ENCODE peak calls at places on chromosomes 4 and X, in five cellular contexts. One of them, this sample, is unnamed.

GRCh38 chr4:76779740-76780459 is 118.0 kb downstream of the SOWAHB start:
- DNase-seq in stomach: no peak
- DNase-seq in left ventricle myocardium inferior: no peak
- DNase-seq in adrenal gland: no peak
- DNase-seq in upper lobe of left lung: no peak
- DNase-seq in this sample: no peak

GRCh38 chr4:147860960-147861359 is 129.1 kb downstream of the ARHGAP10 start:
- DNase-seq in stomach: no peak
- DNase-seq in left ventricle myocardium inferior: no peak
- DNase-seq in adrenal gland: peak; percentile 26
- DNase-seq in upper lobe of left lung: peak; percentile 68
- DNase-seq in this sample: peak; percentile 83

GRCh38 chr4:168737441-168738176 is 240.8 kb downstream of the PALLD start:
- DNase-seq in stomach: no peak
- DNase-seq in left ventricle myocardium inferior: no peak
- DNase-seq in adrenal gland: no peak
- DNase-seq in upper lobe of left lung: no peak
- DNase-seq in this sample: no peak

GRCh38 chrX:71627588-71628404 is 9.5 kb upstream of the CXCR3 start:
- DNase-seq in stomach: no peak
- DNase-seq in left ventricle myocardium inferior: no peak
- DNase-seq in adrenal gland: no peak
- DNase-seq in upper lobe of left lung: no peak
- DNase-seq in this sample: no peak

GRCh38 chr4:15737255-15737654 is 34.4 kb downstream of the BST1 start:
- DNase-seq in stomach: no peak
- DNase-seq in left ventricle myocardium inferior: no peak
- DNase-seq in adrenal gland: no peak
- DNase-seq in upper lobe of left lung: no peak
- DNase-seq in this sample: no peak

GRCh38 chrX:132837971-132838370 is 120.5 kb downstream of the HS6ST2 start:
- DNase-seq in stomach: no peak
- DNase-seq in left ventricle myocardium inferior: no peak
- DNase-seq in adrenal gland: no peak
- DNase-seq in upper lobe of left lung: no peak
- DNase-seq in this sample: no peak

GRCh38 chr4:83036991-83037390 is 2.0 kb downstream of the COPS4 start:
- DNase-seq in stomach: no peak
- DNase-seq in left ventricle myocardium inferior: no peak
- DNase-seq in adrenal gland: no peak
- DNase-seq in upper lobe of left lung: no peak
- DNase-seq in this sample: no peak

GRCh38 chr4:176354884-176355283 is 35.1 kb downstream of the SPCS3 start:
- DNase-seq in stomach: no peak
- DNase-seq in left ventricle myocardium inferior: no peak
- DNase-seq in adrenal gland: no peak
- DNase-seq in upper lobe of left lung: no peak
- DNase-seq in this sample: no peak

GRCh38 chr4:98794565-98795205 is 134.2 kb downstream of the EIF4E start:
- DNase-seq in stomach: no peak
- DNase-seq in left ventricle myocardium inferior: no peak
- DNase-seq in adrenal gland: no peak
- DNase-seq in upper lobe of left lung: no peak
- DNase-seq in this sample: no peak

GRCh38 chrX:11944486-11944885 is 186.4 kb downstream of the MSL3 start:
- DNase-seq in stomach: no peak
- DNase-seq in left ventricle myocardium inferior: no peak
- DNase-seq in adrenal gland: no peak
- DNase-seq in upper lobe of left lung: no peak
- DNase-seq in this sample: no peak

GRCh38 chrX:132426695-132427281 is 62.0 kb downstream of the MBNL3 start:
- DNase-seq in stomach: no peak
- DNase-seq in left ventricle myocardium inferior: no peak
- DNase-seq in adrenal gland: no peak
- DNase-seq in upper lobe of left lung: no peak
- DNase-seq in this sample: no peak

GRCh38 chrX:123986377-123986776 is 24.9 kb downstream of the STAG2 start:
- DNase-seq in stomach: no peak
- DNase-seq in left ventricle myocardium inferior: no peak
- DNase-seq in adrenal gland: no peak
- DNase-seq in upper lobe of left lung: no peak
- DNase-seq in this sample: no peak

GRCh38 chrX:31649176-31649575 is 577.3 kb upstream of the FTHL17 start:
- DNase-seq in stomach: no peak
- DNase-seq in left ventricle myocardium inferior: no peak
- DNase-seq in adrenal gland: no peak
- DNase-seq in upper lobe of left lung: no peak
- DNase-seq in this sample: no peak

GRCh38 chrX:47247206-47247998 is 14.6 kb downstream of the USP11 start:
- DNase-seq in stomach: no peak
- DNase-seq in left ventricle myocardium inferior: no peak
- DNase-seq in adrenal gland: no peak
- DNase-seq in upper lobe of left lung: no peak
- DNase-seq in this sample: no peak

GRCh38 chr4:168690199-168690598 is 193.3 kb downstream of the PALLD start:
- DNase-seq in stomach: no peak
- DNase-seq in left ventricle myocardium inferior: no peak
- DNase-seq in adrenal gland: no peak
- DNase-seq in upper lobe of left lung: no peak
- DNase-seq in this sample: no peak

GRCh38 chr4:171983935-171984805 is 171.0 kb downstream of the GALNTL6 start:
- DNase-seq in stomach: no peak
- DNase-seq in left ventricle myocardium inferior: no peak
- DNase-seq in adrenal gland: no peak
- DNase-seq in upper lobe of left lung: no peak
- DNase-seq in this sample: no peak

GRCh38 chr4:958314-958665 is 15.1 kb downstream of the DGKQ start:
- DNase-seq in stomach: no peak
- DNase-seq in left ventricle myocardium inferior: no peak
- DNase-seq in adrenal gland: no peak
- DNase-seq in upper lobe of left lung: no peak
- DNase-seq in this sample: peak; percentile 68

GRCh38 chr4:142615324-142615665 is 230.8 kb downstream of the INPP4B start:
- DNase-seq in stomach: no peak
- DNase-seq in left ventricle myocardium inferior: no peak
- DNase-seq in adrenal gland: no peak
- DNase-seq in upper lobe of left lung: no peak
- DNase-seq in this sample: no peak

GRCh38 chr4:92864176-92864575 is 560.4 kb downstream of the GRID2 start:
- DNase-seq in stomach: no peak
- DNase-seq in left ventricle myocardium inferior: no peak
- DNase-seq in adrenal gland: no peak
- DNase-seq in upper lobe of left lung: no peak
- DNase-seq in this sample: no peak

GRCh38 chrX:25004485-25005032 is 11.2 kb downstream of the ARX start:
- DNase-seq in stomach: no peak
- DNase-seq in left ventricle myocardium inferior: no peak
- DNase-seq in adrenal gland: no peak
- DNase-seq in upper lobe of left lung: peak; percentile 63
- DNase-seq in this sample: no peak

GRCh38 chr4:16083217-16084191 is at the start of gene PROM1:
- DNase-seq in stomach: peak; percentile 44
- DNase-seq in left ventricle myocardium inferior: peak; percentile 19
- DNase-seq in adrenal gland: peak; percentile 16
- DNase-seq in upper lobe of left lung: peak; percentile 82
- DNase-seq in this sample: peak; percentile 55

GRCh38 chrX:15269618-15270521 is at the start of gene ASB9:
- DNase-seq in stomach: peak; percentile 71
- DNase-seq in left ventricle myocardium inferior: no peak
- DNase-seq in adrenal gland: peak; percentile 30
- DNase-seq in upper lobe of left lung: no peak
- DNase-seq in this sample: no peak

GRCh38 chr4:188031751-188032150 is 36.2 kb downstream of the ZFP42 start:
- DNase-seq in stomach: no peak
- DNase-seq in left ventricle myocardium inferior: no peak
- DNase-seq in adrenal gland: no peak
- DNase-seq in upper lobe of left lung: peak; percentile 58
- DNase-seq in this sample: no peak

GRCh38 chrX:152819271-152819670 is 11.3 kb downstream of the CETN2 start:
- DNase-seq in stomach: no peak
- DNase-seq in left ventricle myocardium inferior: no peak
- DNase-seq in adrenal gland: no peak
- DNase-seq in upper lobe of left lung: no peak
- DNase-seq in this sample: no peak

GRCh38 chr4:3389186-3389878 is 52.4 kb upstream of the HGFAC start:
- DNase-seq in stomach: no peak
- DNase-seq in left ventricle myocardium inferior: peak; percentile 14
- DNase-seq in adrenal gland: no peak
- DNase-seq in upper lobe of left lung: peak; percentile 54
- DNase-seq in this sample: no peak

GRCh38 chrX:118632862-118633261 is 94.5 kb upstream of the IL13RA1 start:
- DNase-seq in stomach: no peak
- DNase-seq in left ventricle myocardium inferior: no peak
- DNase-seq in adrenal gland: no peak
- DNase-seq in upper lobe of left lung: no peak
- DNase-seq in this sample: no peak

GRCh38 chrX:116276191-116276700 is 105.7 kb downstream of the AGTR2 start:
- DNase-seq in stomach: no peak
- DNase-seq in left ventricle myocardium inferior: no peak
- DNase-seq in adrenal gland: no peak
- DNase-seq in upper lobe of left lung: no peak
- DNase-seq in this sample: no peak

GRCh38 chrX:57368158-57368557 is 81.7 kb downstream of the FAAH2 start:
- DNase-seq in stomach: no peak
- DNase-seq in left ventricle myocardium inferior: no peak
- DNase-seq in adrenal gland: no peak
- DNase-seq in upper lobe of left lung: no peak
- DNase-seq in this sample: no peak

DNA sequence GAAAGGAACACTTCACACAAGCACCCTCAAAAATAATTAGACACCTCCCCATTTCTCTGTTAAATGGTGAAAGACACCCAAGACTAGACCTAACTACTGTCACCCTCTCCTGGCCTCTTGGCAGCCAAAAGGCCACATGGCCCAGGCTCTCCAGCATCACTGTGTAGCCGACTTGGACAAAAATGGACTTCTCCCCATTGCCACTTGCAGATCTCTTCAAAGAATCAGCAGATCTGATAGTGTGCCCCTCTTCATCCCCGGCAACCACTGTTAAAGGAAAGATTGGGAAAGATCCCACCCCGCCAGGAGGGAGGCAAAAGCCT is 2.0 kb downstream of the MID1IP1 start:
- DNase-seq in stomach: no peak
- DNase-seq in left ventricle myocardium inferior: no peak
- DNase-seq in adrenal gland: no peak
- DNase-seq in upper lobe of left lung: no peak
- DNase-seq in this sample: no peak
- H3K4me3 ChIP-seq in stomach: peak overlapping the region; percentile 63
- H3K4me3 ChIP-seq in left ventricle myocardium inferior: peak overlapping the region; percentile 82
- H3K4me3 ChIP-seq in adrenal gland: peak overlapping the region; percentile 67
- H3K4me3 ChIP-seq in upper lobe of left lung: peak overlapping the region; percentile 76
- H3K4me3 ChIP-seq in this sample: no peak overlapping the region

GRCh38 chrX:34586936-34587335 is 70.1 kb downstream of the TMEM47 start:
- DNase-seq in stomach: no peak
- DNase-seq in left ventricle myocardium inferior: no peak
- DNase-seq in adrenal gland: no peak
- DNase-seq in upper lobe of left lung: no peak
- DNase-seq in this sample: no peak
- H3K4me1 ChIP-seq in stomach: no peaks in the 10 kb centered on the region
- H3K4me1 ChIP-seq in left ventricle myocardium inferior: no peaks in the 10 kb centered on the region
- H3K4me1 ChIP-seq in adrenal gland: no peaks in the 10 kb centered on the region
- H3K4me1 ChIP-seq in upper lobe of left lung: no peaks in the 10 kb centered on the region
- H3K4me1 ChIP-seq in this sample: no peaks in the 10 kb centered on the region

GRCh38 chr4:174523003-174523693 is 860 bp upstream of the HPGD start:
- DNase-seq in stomach: no peak
- DNase-seq in left ventricle myocardium inferior: no peak
- DNase-seq in adrenal gland: no peak
- DNase-seq in upper lobe of left lung: no peak
- DNase-seq in this sample: no peak
- H3K27me3 ChIP-seq in stomach: peaks cover 16% of the 10 kb centered on the region
- H3K27me3 ChIP-seq in left ventricle myocardium inferior: peaks cover 27% of the 10 kb centered on the region
- H3K27me3 ChIP-seq in adrenal gland: no peaks in the 10 kb centered on the region
- H3K27me3 ChIP-seq in upper lobe of left lung: no peaks in the 10 kb centered on the region
- H3K27me3 ChIP-seq in this sample: no peaks in the 10 kb centered on the region

DNA sequence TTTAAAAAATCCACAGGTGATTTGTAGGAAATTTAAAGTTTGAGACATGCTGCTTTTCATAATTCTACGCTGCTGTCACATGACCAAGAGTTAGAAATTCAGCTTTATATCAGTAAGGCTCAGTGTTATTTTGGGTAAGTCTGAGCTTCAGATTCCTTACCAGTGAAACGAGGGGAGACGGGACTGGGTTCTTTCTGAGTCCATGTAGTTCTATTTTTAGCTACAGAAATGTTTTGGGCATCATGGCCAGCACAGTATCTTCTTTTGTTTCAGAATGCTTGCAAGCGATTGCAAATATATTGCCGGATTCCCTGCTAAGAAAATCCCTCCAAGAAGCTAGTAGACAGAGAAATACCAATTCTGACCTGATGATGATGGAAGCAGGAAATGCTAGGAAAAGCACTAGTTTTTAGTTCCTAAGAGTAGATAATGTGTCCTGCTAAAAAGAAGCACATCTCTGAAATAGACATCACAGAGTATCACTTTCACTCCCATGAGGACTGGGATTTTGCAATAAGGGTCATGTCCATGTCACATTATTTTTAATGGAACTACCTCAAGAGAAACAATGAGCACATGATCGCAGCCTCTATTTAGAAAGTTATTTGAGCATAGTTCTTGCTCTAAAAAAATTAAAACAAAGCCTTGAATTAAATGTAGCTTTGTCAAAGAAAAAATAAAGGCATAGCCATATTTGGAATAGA is 10.9 kb downstream of the ATP1B4 start:
- DNase-seq in stomach: no peak
- DNase-seq in left ventricle myocardium inferior: no peak
- DNase-seq in adrenal gland: no peak
- DNase-seq in upper lobe of left lung: no peak
- DNase-seq in this sample: no peak
- H3K4me3 ChIP-seq in stomach: no peak overlapping the region
- H3K4me3 ChIP-seq in left ventricle myocardium inferior: no peak overlapping the region
- H3K4me3 ChIP-seq in adrenal gland: no peak overlapping the region
- H3K4me3 ChIP-seq in upper lobe of left lung: no peak overlapping the region
- H3K4me3 ChIP-seq in this sample: no peak overlapping the region

GRCh38 chr4:8169763-8170162 is 11.2 kb upstream of the ABLIM2 start:
- DNase-seq in stomach: no peak
- DNase-seq in left ventricle myocardium inferior: no peak
- DNase-seq in adrenal gland: no peak
- DNase-seq in upper lobe of left lung: no peak
- DNase-seq in this sample: no peak
- H3K4me1 ChIP-seq in stomach: no peaks in the 10 kb centered on the region
- H3K4me1 ChIP-seq in left ventricle myocardium inferior: peaks cover 11% of the 10 kb centered on the region
- H3K4me1 ChIP-seq in adrenal gland: no peaks in the 10 kb centered on the region
- H3K4me1 ChIP-seq in upper lobe of left lung: peaks cover 4% of the 10 kb centered on the region
- H3K4me1 ChIP-seq in this sample: no peaks in the 10 kb centered on the region

GRCh38 chrX:129235903-129236302 is 287.4 kb downstream of the SMARCA1 start:
- DNase-seq in stomach: no peak
- DNase-seq in left ventricle myocardium inferior: no peak
- DNase-seq in adrenal gland: no peak
- DNase-seq in upper lobe of left lung: no peak
- DNase-seq in this sample: no peak
- H3K27me3 ChIP-seq in stomach: no peaks in the 10 kb centered on the region
- H3K27me3 ChIP-seq in left ventricle myocardium inferior: no peaks in the 10 kb centered on the region
- H3K27me3 ChIP-seq in adrenal gland: no peaks in the 10 kb centered on the region
- H3K27me3 ChIP-seq in upper lobe of left lung: no peaks in the 10 kb centered on the region
- H3K27me3 ChIP-seq in this sample: no peaks in the 10 kb centered on the region